ENCODE peak calls at places on chromosome 1, in ten cellular contexts. A, H, V, I, Y, U, J, D, Z and X are unnamed samples.

GRCh38 chr1:171636141-171636540 is 14.1 kb downstream of the MYOCOS start:
- DNase-seq in A (no peak), H (no peak), V (no peak), I (peak; percentile 45), Y (no peak), U (no peak), J (no peak), D (no peak), Z (no peak), X (no peak)

GRCh38 chr1:12069616-12070244 is 6.6 kb downstream of the TNFRSF8 start:
- DNase-seq in A (no peak), H (no peak), V (no peak), I (no peak), Y (no peak), U (no peak), J (no peak), D (no peak), Z (no peak), X (no peak)

GRCh38 chr1:214107322-214108096 is 119.7 kb downstream of the PROX1 start:
- DNase-seq in A (peak; percentile 63), H (no peak), V (no peak), I (no peak), Y (peak; percentile 80), U (no peak), J (no peak), D (no peak), Z (no peak), X (no peak)

GRCh38 chr1:42777860-42778259 is 6.9 kb upstream of the TMEM269 start:
- DNase-seq in A (peak; percentile 54), H (no peak), V (no peak), I (peak; percentile 38), Y (no peak), U (no peak), J (peak; percentile 40), D (no peak), Z (no peak), X (peak; percentile 48)

GRCh38 chr1:53572061-53572801 is 113.0 kb downstream of the DMRTB1 start:
- DNase-seq in A (no peak), H (no peak), V (peak; percentile 46), I (no peak), Y (no peak), U (no peak), J (no peak), D (peak; percentile 12), Z (no peak), X (peak; percentile 16)

GRCh38 chr1:111958075-111958474 is 31.4 kb downstream of the KCND3 start:
- DNase-seq in A (no peak), H (no peak), V (no peak), I (no peak), Y (no peak), U (no peak), J (no peak), D (no peak), Z (no peak), X (no peak)

GRCh38 chr1:45669379-45669778 is 17.0 kb downstream of the GPBP1L1 start:
- DNase-seq in A (no peak), H (no peak), V (no peak), I (no peak), Y (no peak), U (no peak), J (no peak), D (no peak), Z (no peak), X (no peak)

GRCh38 chr1:161117681-161118581 is at the start of the genes NIT1 and PFDN2:
- DNase-seq in A (peak; percentile 86), H (peak; percentile 92), V (peak; percentile 85), I (peak; percentile 91), Y (peak; percentile 90), U (peak; percentile 70), J (peak; percentile 77), D (peak; percentile 86), Z (peak; percentile 82), X (peak; percentile 91)

GRCh38 chr1:27119270-27119618 is 35.7 kb downstream of the SLC9A1 start:
- DNase-seq in A (no peak), H (no peak), V (no peak), I (no peak), Y (peak; percentile 48), U (no peak), J (no peak), D (peak; percentile 56), Z (no peak), X (no peak)

GRCh38 chr1:180571832-180572636 is 13.3 kb downstream of the OVAAL start:
- DNase-seq in A (no peak), H (no peak), V (no peak), I (no peak), Y (no peak), U (no peak), J (no peak), D (no peak), Z (no peak), X (no peak)

GRCh38 chr1:53430256-53430655 is 28.9 kb upstream of the DMRTB1 start:
- DNase-seq in A (peak; percentile 11), H (no peak), V (no peak), I (no peak), Y (no peak), U (no peak), J (no peak), D (no peak), Z (no peak), X (no peak)

GRCh38 chr1:31617218-31617916 is at the start of gene HCRTR1:
- DNase-seq in A (no peak), H (no peak), V (no peak), I (peak; percentile 41), Y (no peak), U (no peak), J (no peak), D (no peak), Z (no peak), X (no peak)

GRCh38 chr1:31618916-31619846 is 1.7 kb downstream of the HCRTR1 start:
- DNase-seq in A (no peak), H (no peak), V (no peak), I (no peak), Y (no peak), U (no peak), J (no peak), D (no peak), Z (no peak), X (no peak)

GRCh38 chr1:31615939-31616338 is 1.6 kb upstream of the HCRTR1 start:
- DNase-seq in A (no peak), H (no peak), V (no peak), I (no peak), Y (no peak), U (no peak), J (no peak), D (no peak), Z (no peak), X (no peak)

GRCh38 chr1:31615414-31615813 is 2.1 kb upstream of the HCRTR1 start:
- DNase-seq in A (no peak), H (no peak), V (no peak), I (no peak), Y (no peak), U (no peak), J (no peak), D (no peak), Z (no peak), X (no peak)

DNA sequence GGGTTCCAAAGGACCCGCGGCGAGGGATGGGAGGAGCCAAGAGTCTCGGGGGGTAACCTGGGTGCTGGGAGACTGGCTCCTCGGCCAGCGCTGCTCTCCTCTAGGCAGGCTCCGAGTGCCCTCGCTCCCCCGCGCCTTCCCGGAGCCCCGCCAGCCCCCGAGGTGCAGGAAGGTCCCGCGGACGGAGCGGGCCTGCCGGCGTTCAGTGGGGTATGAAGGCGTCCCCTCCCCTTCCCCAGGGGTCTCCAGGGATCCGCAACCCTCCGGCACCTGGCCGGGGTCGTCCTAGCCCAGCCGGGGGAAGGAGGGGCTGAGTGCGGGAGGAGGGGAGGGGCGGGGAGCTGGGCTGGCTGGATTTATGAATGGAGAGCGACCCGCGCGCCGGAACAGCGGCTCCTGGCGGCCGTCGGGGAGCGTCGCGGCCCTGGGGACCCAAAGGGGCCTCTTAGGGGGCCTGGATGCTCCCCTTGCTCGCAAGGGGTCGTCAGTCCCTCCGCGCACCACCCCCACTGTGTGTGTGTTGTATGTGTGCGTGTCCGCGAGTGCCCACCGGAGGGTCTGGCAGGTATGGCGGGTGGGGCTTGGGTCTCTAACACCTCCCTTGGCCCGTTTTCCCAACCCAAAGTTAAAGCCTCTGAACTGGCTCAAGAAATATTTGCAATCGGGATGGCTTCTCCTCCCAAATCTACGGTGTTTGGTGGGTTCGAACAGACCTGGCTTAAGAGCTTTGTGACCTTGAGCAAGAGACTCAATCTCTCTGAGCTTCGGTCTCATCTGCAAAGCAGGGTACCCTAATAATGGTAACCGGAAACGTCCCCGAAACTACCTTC is 643 bp downstream of the HCRTR1 start:
- DNase-seq in A (peak; percentile 59), H (no peak), V (no peak), I (peak; percentile 84), Y (no peak), U (peak; percentile 18), J (peak; percentile 19), D (peak; percentile 35), Z (peak; percentile 69), X (peak; percentile 84)
- TF ChIP-seq CTCF in A (peak; percentile 73), H (peak; percentile 61), V (peak; percentile 71), I (peak; percentile 91), Y (peak; percentile 89), U (peak; percentile 68), J (peak; percentile 82), D (peak; percentile 61), Z (peak; percentile 99), X (peak; percentile 91)

GRCh38 chr1:231404318-231404717 is 17.8 kb downstream of the EGLN1 start:
- DNase-seq in A (no peak), H (no peak), V (no peak), I (no peak), Y (no peak), U (no peak), J (no peak), D (no peak), Z (no peak), X (no peak)
- TF ChIP-seq CTCF in A (no peak), H (no peak), V (no peak), I (no peak), Y (no peak), U (no peak), J (no peak), D (no peak), Z (no peak), X (no peak)

GRCh38 chr1:151069103-151069486 is 1.5 kb upstream of the GABPB2 start:
- DNase-seq in A (no peak), H (no peak), V (no peak), I (no peak), Y (no peak), U (no peak), J (no peak), D (no peak), Z (no peak), X (no peak)

GRCh38 chr1:151067185-151067584 is 3.4 kb upstream of the GABPB2 start:
- DNase-seq in A (no peak), H (no peak), V (no peak), I (no peak), Y (no peak), U (no peak), J (no peak), D (peak; percentile 5), Z (no peak), X (no peak)

GRCh38 chr1:151072224-151072623 is 1.7 kb downstream of the GABPB2 start:
- DNase-seq in A (no peak), H (no peak), V (no peak), I (no peak), Y (no peak), U (no peak), J (no peak), D (no peak), Z (no peak), X (no peak)
- TF ChIP-seq CTCF in A (no peak), H (no peak), V (no peak), I (no peak), Y (no peak), U (no peak), J (peak; percentile 28), D (no peak), Z (no peak), X (no peak)

GRCh38 chr1:215185067-215185620 is 102.6 kb downstream of the KCNK2 start:
- DNase-seq in A (no peak), H (no peak), V (no peak), I (no peak), Y (no peak), U (no peak), J (no peak), D (no peak), Z (no peak), X (no peak)

GRCh38 chr1:215181518-215181917 is 99.0 kb downstream of the KCNK2 start:
- DNase-seq in A (peak; percentile 14), H (no peak), V (no peak), I (no peak), Y (no peak), U (no peak), J (peak; percentile 1), D (no peak), Z (no peak), X (no peak)
- TF ChIP-seq CTCF in A (peak; percentile 10), H (no peak), V (no peak), I (no peak), Y (no peak), U (no peak), J (no peak), D (no peak), Z (no peak), X (no peak)